ENCODE peak calls at places on chromosome 14, in seven cellular contexts. Q is vagina; G is central memory CD4-positive, alpha-beta T cell; Z is brain microvascular endothelial cell; V is transverse colon; P is activated T-helper 1 cell treated with anti-CD3 and anti-CD28 coated beads, Interleukin-2, amount 50 U/mL, for 16 hours; R is GM06990. N is an unnamed sample.

GRCh38 chr14:90750701-90751100 is 65.5 kb downstream of the TTC7B start:
- DNase-seq in P (no peak), R (no peak), Q (no peak), Z (no peak), G (no peak), V (no peak), N (no peak)

GRCh38 chr14:101882141-101882935 is 82.0 kb upstream of the DYNC1H1 start:
- DNase-seq in V (no peak), G (no peak), Q (no peak), Z (no peak), P (no peak), R (no peak), N (no peak)

GRCh38 chr14:22556021-22556989 is 32.7 kb downstream of the DAD1 start:
- DNase-seq in R (peak; percentile 97), P (peak; percentile 92), G (peak; percentile 100), Z (peak; percentile 35), V (peak; percentile 88), Q (no peak), N (peak; percentile 97)

GRCh38 chr14:91861091-91861490 is 6.2 kb downstream of the TC2N start:
- DNase-seq in G (peak; percentile 33), R (no peak), P (no peak), Z (no peak), V (no peak), Q (no peak), N (no peak)

GRCh38 chr14:37623552-37623951 is 28.1 kb downstream of the TTC6 start:
- DNase-seq in P (no peak), Z (peak; percentile 90), G (no peak), V (no peak), Q (no peak), R (no peak), N (no peak)

GRCh38 chr14:53042480-53042879 is 91.6 kb upstream of the FERMT2 start:
- DNase-seq in Z (peak; percentile 80), R (no peak), Q (no peak), G (no peak), V (no peak), P (no peak), N (no peak)

GRCh38 chr14:31297701-31298344 is 90.2 kb upstream of the HECTD1 start:
- DNase-seq in G (no peak), Z (no peak), Q (no peak), P (no peak), V (no peak), R (no peak), N (no peak)

GRCh38 chr14:103694572-103695026 is 20.7 kb downstream of the XRCC3 start:
- DNase-seq in G (no peak), Z (no peak), V (no peak), R (no peak), P (no peak), Q (no peak), N (no peak)

GRCh38 chr14:92659765-92660561 is 88.5 kb downstream of the LGMN start:
- DNase-seq in G (no peak), Q (no peak), P (no peak), R (no peak), V (peak; percentile 44), Z (no peak), N (no peak)

GRCh38 chr14:83826838-83827237 is 1703.1 kb upstream of the FLRT2 start:
- DNase-seq in R (no peak), V (no peak), P (no peak), G (no peak), Q (no peak), Z (peak; percentile 59), N (no peak)

GRCh38 chr14:104722938-104723650 is 935 bp upstream of the ADSS1 start:
- DNase-seq in Q (no peak), V (peak; percentile 25), P (no peak), Z (no peak), G (no peak), R (no peak), N (no peak)

GRCh38 chr14:52268191-52269061 is 928 bp downstream of the PTGDR start:
- DNase-seq in R (peak; percentile 25), Z (no peak), G (peak; percentile 15), P (no peak), Q (no peak), V (no peak), N (no peak)

GRCh38 chr14:99522457-99522891 is 41.3 kb downstream of the CCNK start:
- DNase-seq in V (no peak), G (no peak), Q (no peak), P (no peak), Z (peak; percentile 47), R (no peak), N (no peak)

GRCh38 chr14:31025335-31026075 is at the start of gene AP4S1:
- DNase-seq in G (peak; percentile 50), Q (no peak), R (peak; percentile 63), V (peak; percentile 55), Z (no peak), P (peak; percentile 19), N (peak; percentile 59)

GRCh38 chr14:49581961-49582210 is 4.3 kb downstream of the RPS29 start:
- DNase-seq in G (no peak), V (no peak), P (no peak), Z (no peak), R (no peak), Q (no peak), N (no peak)

GRCh38 chr14:61557854-61558253 is 137.5 kb upstream of the HIF1A start:
- DNase-seq in V (no peak), R (no peak), Q (no peak), G (no peak), Z (no peak), P (no peak), N (no peak)

GRCh38 chr14:64438181-64438839 is 27.0 kb upstream of the AKAP5 start:
- DNase-seq in Q (no peak), P (no peak), G (no peak), Z (peak; percentile 89), R (no peak), V (no peak), N (no peak)

GRCh38 chr14:74135386-74135785 is 50.6 kb downstream of the LIN52 start:
- DNase-seq in P (no peak), Q (no peak), Z (peak; percentile 57), G (no peak), R (no peak), V (no peak), N (no peak)

GRCh38 chr14:34479694-34480093 is 17.7 kb upstream of the SPTSSA start:
- DNase-seq in R (no peak), G (no peak), V (no peak), Z (no peak), P (no peak), Q (no peak), N (no peak)

GRCh38 chr14:59251811-59252771 is 63.6 kb downstream of the DAAM1 start:
- DNase-seq in Z (no peak), R (no peak), P (no peak), Q (no peak), G (no peak), V (no peak), N (no peak)

GRCh38 chr14:65470404-65470880 is 57.9 kb downstream of the FUT8 start:
- DNase-seq in Q (no peak), Z (no peak), G (no peak), R (peak; percentile 48), P (no peak), V (no peak), N (no peak)

GRCh38 chr14:104600141-104600643 is 4.4 kb downstream of the TMEM179 start:
- DNase-seq in G (no peak), R (no peak), P (no peak), Z (no peak), V (no peak), Q (no peak), N (no peak)

GRCh38 chr14:105086833-105087307 is 21.6 kb upstream of the GPR132 start:
- DNase-seq in G (peak; percentile 81), R (peak; percentile 90), V (peak; percentile 80), P (peak; percentile 70), Z (peak; percentile 40), Q (no peak), N (peak; percentile 93)

GRCh38 chr14:77088219-77088618 is 9.8 kb upstream of the CIPC start:
- DNase-seq in Q (no peak), G (no peak), Z (no peak), V (peak; percentile 83), R (no peak), P (no peak), N (no peak)

GRCh38 chr14:52015411-52016030 is 26.2 kb downstream of the RTRAF start:
- DNase-seq in Z (peak; percentile 41), R (no peak), V (no peak), Q (no peak), P (no peak), G (no peak), N (no peak)

GRCh38 chr14:34302654-34303053 is 159.4 kb downstream of the SPTSSA start:
- DNase-seq in Z (no peak), R (no peak), Q (no peak), G (no peak), V (peak; percentile 61), P (no peak), N (no peak)

GRCh38 chr14:54398028-54398368 is 1.2 kb downstream of the CDKN3 start:
- DNase-seq in P (no peak), V (no peak), Q (no peak), R (no peak), Z (no peak), G (no peak), N (no peak)

GRCh38 chr14:45246151-45246550 is 6.9 kb downstream of the MIS18BP1 start:
- DNase-seq in P (no peak), Q (no peak), R (no peak), V (no peak), Z (no peak), G (no peak), N (no peak)

GRCh38 chr14:47186491-47186890 is 488.9 kb downstream of the MDGA2 start:
- DNase-seq in R (no peak), G (no peak), Q (no peak), V (no peak), Z (no peak), P (no peak), N (no peak)

GRCh38 chr14:64387738-64388532 is at the start of gene MTHFD1:
- DNase-seq in Q (peak; percentile 98), Z (peak; percentile 99), P (peak; percentile 92), G (peak; percentile 96), V (peak; percentile 99), R (peak; percentile 97), N (peak; percentile 98)

GRCh38 chr14:51006781-51007211 is 62.5 kb upstream of the PYGL start:
- DNase-seq in Q (no peak), Z (no peak), G (no peak), R (no peak), P (no peak), V (no peak), N (no peak)

GRCh38 chr14:55274144-55274543 is 2.9 kb downstream of the FBXO34 start:
- DNase-seq in R (no peak), Z (no peak), G (no peak), Q (no peak), P (no peak), V (no peak), N (no peak)

GRCh38 chr14:68806526-68807147 is 13.8 kb upstream of the ZFP36L1 start:
- DNase-seq in V (no peak), P (no peak), Z (no peak), Q (peak; percentile 72), R (no peak), G (no peak), N (no peak)

GRCh38 chr14:70254476-70254961 is 65.8 kb upstream of the SLC8A3 start:
- DNase-seq in P (no peak), Q (no peak), V (peak; percentile 80), G (no peak), R (peak; percentile 69), Z (no peak), N (no peak)

GRCh38 chr14:20934148-20934762 is 21.0 kb upstream of the RNASE2 start:
- DNase-seq in G (no peak), P (no peak), Z (no peak), V (peak; percentile 8), R (peak; percentile 40), Q (no peak), N (peak; percentile 53)

GRCh38 chr14:103123634-103124500 is 606 bp downstream of the TNFAIP2 start:
- DNase-seq in Z (no peak), V (no peak), P (no peak), Q (no peak), G (no peak), R (no peak), N (no peak)

GRCh38 chr14:56244138-56244789 is 126.1 kb downstream of the PELI2 start:
- DNase-seq in G (no peak), R (no peak), P (no peak), Z (peak; percentile 23), V (no peak), Q (no peak), N (no peak)

GRCh38 chr14:87615822-87616679 is 376.9 kb downstream of the GALC start:
- DNase-seq in V (peak; percentile 8), Z (peak; percentile 1), P (no peak), G (no peak), R (no peak), Q (no peak), N (peak; percentile 52)

N was measured in activated naive CD4-positive, alpha-beta T cell treated with anti-CD3 and anti-CD28 coated beads, Interleukin-2, amount 50 U/mL, for 72 hours.